ENCODE peak calls at places on chromosomes 1 and 21, in six cellular contexts. V is mesenchymal stem cell, J is neural progenitor cell, E is HCT116, W is MM.1S, P is fibroblast of lung. N is an unnamed sample.

GRCh38 chr21:37193006-37193405 is 74.1 kb downstream of the VPS26C start:
- DNase-seq in V (no peak), J (peak), E (no peak), W (no peak), P (no peak), N (no peak)

GRCh38 chr1:10938741-10939417 is 73.6 kb upstream of the TARDBP start:
- DNase-seq in V (no peak), J (no peak), E (no peak), W (no peak), P (no peak), N (no peak)

GRCh38 chr1:92503926-92504750 is 17.4 kb upstream of the GFI1 start:
- DNase-seq in V (no peak), J (no peak), E (no peak), W (no peak), P (peak), N (no peak)

GRCh38 chr1:111436726-111437125 is 9.2 kb upstream of the OVGP1 start:
- DNase-seq in V (peak), J (no peak), E (no peak), W (no peak), P (peak), N (no peak)

GRCh38 chr1:16607433-16607851 is 5.9 kb downstream of the NBPF1 start:
- DNase-seq in V (no peak), J (peak), E (no peak), W (no peak), P (no peak), N (peak)

GRCh38 chr1:206683313-206683712 is 1.4 kb upstream of the MAPKAPK2 start:
- DNase-seq in V (no peak), J (no peak), E (no peak), W (no peak), P (no peak), N (no peak)

GRCh38 chr1:204900721-204901120 is 30.1 kb downstream of the NFASC start:
- DNase-seq in V (no peak), J (no peak), E (no peak), W (no peak), P (no peak), N (no peak)

GRCh38 chr1:201602413-201603265 is 63.7 kb downstream of the NAV1 start:
- DNase-seq in V (peak), J (no peak), E (no peak), W (no peak), P (peak), N (no peak)

GRCh38 chr1:59685666-59686065 is 129.1 kb upstream of the HOOK1 start:
- DNase-seq in V (no peak), J (no peak), E (no peak), W (no peak), P (no peak), N (no peak)

GRCh38 chr1:230827801-230828200 is 40.5 kb downstream of the C1orf198 start:
- DNase-seq in V (no peak), J (no peak), E (no peak), W (no peak), P (no peak), N (no peak)

GRCh38 chr1:24562625-24563024 is 6.7 kb downstream of the NCMAP start:
- DNase-seq in V (no peak), J (no peak), E (no peak), W (no peak), P (no peak), N (no peak)

GRCh38 chr1:24481098-24481497 is 21.5 kb upstream of the RCAN3 start:
- DNase-seq in V (no peak), J (no peak), E (no peak), W (peak), P (no peak), N (no peak)

GRCh38 chr1:181094813-181095212 is 6.3 kb downstream of the IER5 start:
- DNase-seq in V (peak), J (peak), E (no peak), W (no peak), P (peak), N (no peak)

GRCh38 chr1:96882096-96882495 is 160.5 kb downstream of the PTBP2 start:
- DNase-seq in V (no peak), J (no peak), E (no peak), W (no peak), P (peak), N (no peak)

GRCh38 chr1:1307261-1307907 is 346 bp downstream of the ACAP3 start:
- DNase-seq in V (peak), J (peak), E (no peak), W (peak), P (no peak), N (peak)

GRCh38 chr1:5779608-5780323 is 212.5 kb downstream of the NPHP4 start:
- DNase-seq in V (no peak), J (no peak), E (no peak), W (no peak), P (no peak), N (no peak)

GRCh38 chr1:230677200-230677599 is 34.9 kb downstream of the COG2 start:
- DNase-seq in V (no peak), J (no peak), E (no peak), W (no peak), P (no peak), N (no peak)

GRCh38 chr1:26717066-26717465 is 21.3 kb downstream of the ARID1A start:
- DNase-seq in V (peak), J (no peak), E (no peak), W (no peak), P (no peak), N (no peak)

GRCh38 chr1:179925906-179926305 is 28.7 kb upstream of the CEP350 start:
- DNase-seq in V (no peak), J (no peak), E (no peak), W (no peak), P (no peak), N (no peak)

GRCh38 chr1:80533178-80533577 is 1267.6 kb upstream of the ADGRL2 start:
- DNase-seq in V (no peak), J (no peak), E (no peak), W (no peak), P (no peak), N (no peak)

GRCh38 chr1:36094621-36095061 is 5.9 kb downstream of the ADPRS start:
- DNase-seq in V (no peak), J (no peak), E (no peak), W (no peak), P (no peak), N (no peak)

GRCh38 chr1:180946537-180947507 is 34.1 kb downstream of the KIAA1614 start:
- DNase-seq in V (no peak), J (peak), E (no peak), W (no peak), P (no peak), N (no peak)

GRCh38 chr1:153597206-153597605 is 15.7 kb downstream of the S100A16 start:
- DNase-seq in V (peak), J (no peak), E (no peak), W (no peak), P (peak), N (no peak)

GRCh38 chr1:25616080-25616931 is at the start of gene MAN1C1:
- DNase-seq in V (peak), J (peak), E (peak), W (peak), P (peak), N (peak)

GRCh38 chr1:8420318-8420717 is 102.4 kb downstream of the SLC45A1 start:
- DNase-seq in V (no peak), J (no peak), E (no peak), W (no peak), P (no peak), N (no peak)

GRCh38 chr1:165443539-165444289 is 1.2 kb downstream of the RXRG start:
- DNase-seq in V (no peak), J (peak), E (no peak), W (no peak), P (no peak), N (no peak)

GRCh38 chr1:74971982-74972381 is 162.2 kb upstream of the LHX8 start:
- DNase-seq in V (no peak), J (no peak), E (no peak), W (peak), P (no peak), N (no peak)

GRCh38 chr1:173365341-173365740 is 111.8 kb upstream of the PRDX6 start:
- DNase-seq in V (no peak), J (no peak), E (no peak), W (no peak), P (no peak), N (no peak)

GRCh38 chr1:93042134-93042821 is 36.8 kb upstream of the MTF2 start:
- DNase-seq in V (no peak), J (no peak), E (no peak), W (peak), P (no peak), N (peak)

GRCh38 chr1:228279722-228280105 is 71.9 kb downstream of the OBSCN start:
- DNase-seq in V (no peak), J (no peak), E (no peak), W (no peak), P (no peak), N (no peak)

GRCh38 chr1:66705100-66705499 is 47.2 kb upstream of the DYNLT5 start:
- DNase-seq in V (peak), J (no peak), E (no peak), W (no peak), P (no peak), N (no peak)

GRCh38 chr21:24115141-24115540 is 1492.1 kb downstream of the MRPL39 start:
- DNase-seq in V (no peak), J (no peak), E (no peak), W (no peak), P (no peak), N (no peak)

GRCh38 chr1:113178522-113178921 is 105.5 kb downstream of the LRIG2 start:
- DNase-seq in V (peak), J (no peak), E (no peak), W (no peak), P (peak), N (no peak)
- H3K9ac ChIP-seq in V (no peak), J (no peak), E (no peak), W (no peak), P (no peak), N (no peak)

DNA sequence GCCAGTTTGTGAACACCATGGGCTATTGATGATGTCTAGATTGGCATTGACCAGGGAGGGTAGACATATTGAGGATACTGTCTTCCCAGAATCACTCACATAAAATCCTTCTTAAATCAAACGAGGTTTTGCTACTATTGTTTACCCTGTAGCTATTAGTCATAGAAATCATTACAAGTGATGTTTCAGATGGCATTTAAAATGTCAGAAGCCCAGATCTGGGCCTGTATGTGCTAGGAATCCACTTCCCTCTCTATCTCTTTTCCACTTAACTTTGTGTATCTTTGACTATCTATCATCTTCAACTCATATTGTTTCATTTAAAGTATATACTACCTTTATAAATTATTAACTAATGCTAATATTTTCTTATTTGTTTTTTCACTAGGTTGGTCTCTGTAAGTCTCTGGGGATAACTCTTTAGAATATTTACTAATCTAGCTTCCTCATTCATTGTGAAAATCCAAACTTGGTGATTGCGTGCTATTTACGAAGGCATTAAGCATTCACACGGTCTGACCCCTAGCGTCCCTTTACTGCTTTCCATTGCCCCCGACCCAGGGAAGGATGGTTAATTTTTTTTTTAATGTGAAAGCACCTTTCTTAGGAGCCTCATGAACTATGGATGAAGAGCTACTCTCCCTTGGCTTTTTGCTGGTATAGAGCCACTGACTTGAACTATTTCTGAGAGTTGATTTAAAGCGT is 281.8 kb downstream of the GPATCH2 start:
- DNase-seq in V (no peak), J (no peak), E (no peak), W (no peak), P (no peak), N (no peak)
- H3K4me2 ChIP-seq in V (no peak), J (no peak), E (no peak), W (no peak), P (no peak), N (peak)

GRCh38 chr1:32744063-32744410 is 41.5 kb upstream of the SYNC start:
- DNase-seq in V (no peak), J (no peak), E (no peak), W (no peak), P (no peak), N (no peak)

GRCh38 chr1:32742956-32743355 is 40.4 kb upstream of the SYNC start:
- DNase-seq in V (no peak), J (no peak), E (no peak), W (no peak), P (no peak), N (no peak)

GRCh38 chr1:32741417-32742131 is 39.0 kb upstream of the SYNC start:
- DNase-seq in V (no peak), J (peak), E (no peak), W (peak), P (no peak), N (no peak)

GRCh38 chr1:32742132-32742947 is 39.8 kb upstream of the SYNC start:
- DNase-seq in V (no peak), J (peak), E (no peak), W (no peak), P (no peak), N (no peak)

DNA sequence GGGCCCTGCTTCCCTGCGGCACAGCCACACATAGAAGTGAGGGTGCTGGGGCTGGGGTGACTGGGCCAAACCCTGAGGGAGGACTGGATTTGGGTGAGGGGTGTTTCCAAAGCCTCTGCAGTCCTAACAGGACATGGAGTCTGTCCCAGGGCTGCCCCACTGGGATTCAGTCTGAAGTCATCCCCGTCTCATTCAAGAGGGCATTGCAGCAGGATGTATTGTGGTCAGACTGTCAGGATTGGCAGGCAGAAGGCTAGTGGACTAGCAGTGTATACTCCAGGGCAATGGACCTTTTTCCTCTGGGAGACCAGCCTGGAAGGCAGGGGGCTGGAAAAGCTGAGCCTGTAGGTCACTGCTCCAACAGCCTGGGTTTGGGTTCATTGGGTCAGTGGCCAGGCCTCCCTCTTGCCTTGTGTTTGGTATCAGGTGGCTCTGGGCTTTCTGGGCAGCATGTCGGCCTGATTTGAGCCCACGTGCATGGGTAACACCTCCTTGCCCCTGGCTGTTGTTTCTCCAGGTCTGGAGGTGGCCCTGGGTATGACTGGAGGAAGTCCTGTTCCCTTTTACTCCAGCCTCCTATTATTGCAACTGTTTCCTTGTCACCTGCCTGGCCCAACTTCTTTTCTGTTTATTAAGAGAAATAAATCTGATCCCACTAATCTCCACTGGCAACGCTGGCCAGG is 41.0 kb upstream of the SYNC start:
- DNase-seq in V (no peak), J (no peak), E (no peak), W (no peak), P (no peak), N (no peak)
- H3K9ac ChIP-seq in V (peak), J (no peak), E (peak), W (no peak), P (no peak), N (no peak)

GRCh38 chr1:3942416-3943122 is 42.5 kb upstream of the C1orf174 start:
- DNase-seq in V (no peak), J (no peak), E (no peak), W (no peak), P (no peak), N (no peak)
- H3K4me2 ChIP-seq in V (no peak), J (no peak), E (no peak), W (no peak), P (no peak), N (no peak)

DNA sequence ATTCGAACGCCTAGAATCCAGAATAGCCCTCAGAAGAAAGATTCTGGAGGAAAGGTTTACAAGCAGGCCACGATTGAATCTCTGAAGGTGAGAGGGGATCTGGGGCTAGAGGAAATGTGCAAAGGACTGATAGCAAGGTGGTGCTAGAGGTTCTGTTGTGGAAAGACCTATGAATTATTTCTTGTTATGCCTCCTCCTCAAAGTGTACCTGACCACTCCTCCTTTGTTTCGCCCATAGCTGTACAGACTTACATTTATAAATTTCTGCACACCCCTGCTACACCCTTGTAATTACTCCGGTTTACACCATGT is 986 bp downstream of the TCEANC2 start:
- DNase-seq in V (no peak), J (no peak), E (no peak), W (no peak), P (no peak), N (peak)
- H3K9ac ChIP-seq in V (peak), J (peak), E (peak), W (peak), P (no peak), N (peak)

DNA sequence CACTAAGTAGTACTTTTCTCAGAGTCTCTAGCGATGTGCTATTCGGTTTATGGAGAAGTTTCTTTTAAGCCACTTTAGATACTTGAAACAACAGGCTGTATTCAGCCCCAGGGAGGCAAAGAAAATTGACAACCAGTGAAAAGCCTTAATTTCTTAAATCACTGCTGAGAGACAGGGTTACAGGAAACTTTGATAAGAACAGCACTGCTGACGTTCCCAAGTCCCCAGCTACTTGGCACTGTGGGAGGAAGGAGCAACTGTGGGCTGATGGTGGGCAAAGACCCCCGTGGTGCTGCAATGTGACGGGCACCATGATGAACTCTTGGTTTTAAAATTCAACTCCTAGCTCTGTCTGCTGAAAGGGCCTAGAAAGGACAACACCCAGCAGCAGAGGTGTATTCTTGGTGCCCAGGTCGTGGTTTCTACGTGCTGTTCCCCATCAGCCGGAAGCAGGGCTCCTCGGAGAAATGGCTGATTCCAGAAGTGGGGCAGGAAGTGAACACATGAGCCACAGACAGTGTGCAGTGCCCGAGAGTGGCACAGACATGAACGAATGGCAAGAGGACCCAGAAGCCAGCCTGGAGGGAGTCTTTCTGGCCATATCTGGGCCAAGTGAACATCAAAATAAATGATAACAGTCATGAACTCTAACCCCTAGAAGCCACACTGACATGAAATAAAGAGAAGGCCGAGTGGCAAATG is 5.3 kb downstream of the PTTG1IP start:
- DNase-seq in V (no peak), J (no peak), E (no peak), W (no peak), P (no peak), N (no peak)
- H3K4me2 ChIP-seq in V (no peak), J (no peak), E (peak), W (no peak), P (peak), N (no peak)

GRCh38 chr1:40626383-40626770 is 39.1 kb downstream of the RIMS3 start:
- DNase-seq in V (no peak), J (no peak), E (no peak), W (no peak), P (no peak), N (no peak)

GRCh38 chr1:40630488-40631223 is 34.8 kb downstream of the RIMS3 start:
- DNase-seq in V (peak), J (peak), E (peak), W (peak), P (no peak), N (peak)

GRCh38 chr1:40627987-40628902 is 37.2 kb downstream of the RIMS3 start:
- DNase-seq in V (no peak), J (no peak), E (no peak), W (no peak), P (no peak), N (no peak)

GRCh38 chr1:40625476-40626382 is 39.8 kb downstream of the RIMS3 start:
- DNase-seq in V (peak), J (no peak), E (no peak), W (no peak), P (peak), N (no peak)

GRCh38 chr1:40628903-40629292 is 36.6 kb downstream of the RIMS3 start:
- DNase-seq in V (no peak), J (no peak), E (no peak), W (no peak), P (no peak), N (no peak)
- H3K9ac ChIP-seq in V (no peak), J (no peak), E (no peak), W (no peak), P (no peak), N (no peak)

GRCh38 chr1:63877816-63878215 is 104.0 kb downstream of the ROR1 start:
- DNase-seq in V (peak), J (no peak), E (peak), W (no peak), P (peak), N (no peak)

GRCh38 chr1:63874278-63874880 is 100.6 kb downstream of the ROR1 start:
- DNase-seq in V (peak), J (no peak), E (no peak), W (no peak), P (peak), N (no peak)

GRCh38 chr1:63877021-63877767 is 103.4 kb downstream of the ROR1 start:
- DNase-seq in V (no peak), J (no peak), E (no peak), W (no peak), P (peak), N (no peak)

GRCh38 chr1:63882048-63882704 is 108.4 kb downstream of the ROR1 start:
- DNase-seq in V (no peak), J (no peak), E (no peak), W (no peak), P (no peak), N (no peak)

GRCh38 chr1:63878914-63879313 is 105.1 kb downstream of the ROR1 start:
- DNase-seq in V (peak), J (no peak), E (no peak), W (no peak), P (peak), N (no peak)
- H3K4me2 ChIP-seq in V (no peak), J (no peak), E (no peak), W (no peak), P (no peak), N (no peak)

N was measured in Karpas-422.